ENCODE peak calls at places on chromosomes 1 and 21, in nine cellular contexts. Q is HL-60, V is GM23338, I is stomach, E is breast epithelium, H is spleen, D is sigmoid colon, M is prostate gland, G is Panc1. N is an unnamed sample.

GRCh38 chr1:179178965-179179364 is 50.5 kb downstream of the ABL2 start:
- DNase-seq in Q (no peak), V (no peak), I (no peak), E (no peak), H (no peak), D (no peak), M (no peak), G (no peak), N (no peak)

GRCh38 chr1:216686860-216687545 is 36.2 kb downstream of the ESRRG start:
- DNase-seq in Q (no peak), V (peak), I (no peak), E (no peak), H (no peak), D (no peak), M (no peak), G (no peak), N (no peak)

GRCh38 chr1:175129182-175129581 is 61.5 kb downstream of the TNN start:
- DNase-seq in Q (no peak), V (peak), I (no peak), E (no peak), H (no peak), D (no peak), M (no peak), G (no peak), N (no peak)

GRCh38 chr1:118859999-118860398 is 128.1 kb downstream of the TBX15 start:
- DNase-seq in Q (no peak), V (no peak), I (no peak), E (no peak), H (no peak), D (no peak), M (no peak), G (no peak), N (no peak)

GRCh38 chr1:47655521-47656300 is 217.9 kb downstream of the FOXD2 start:
- DNase-seq in Q (no peak), V (no peak), I (peak), E (peak), H (peak), D (peak), M (no peak), G (no peak), N (no peak)

GRCh38 chr1:167797005-167797404 is 75.2 kb downstream of the MPZL1 start:
- DNase-seq in Q (peak), V (peak), I (peak), E (peak), H (no peak), D (peak), M (peak), G (no peak), N (no peak)

GRCh38 chr21:38266732-38267131 is 9.9 kb downstream of the KCNJ15 start:
- DNase-seq in Q (no peak), V (no peak), I (no peak), E (no peak), H (no peak), D (no peak), M (no peak), G (no peak), N (no peak)

GRCh38 chr21:36873511-36873910 is 93.0 kb downstream of the HLCS start:
- DNase-seq in Q (no peak), V (no peak), I (no peak), E (no peak), H (no peak), D (no peak), M (no peak), G (no peak), N (no peak)

GRCh38 chr1:5990913-5991783 is 1.1 kb downstream of the NPHP4 start:
- DNase-seq in Q (peak), V (peak), I (peak), E (no peak), H (peak), D (no peak), M (no peak), G (no peak), N (no peak)

GRCh38 chr21:44773291-44773932 is 28.2 kb downstream of the UBE2G2 start:
- DNase-seq in Q (no peak), V (no peak), I (peak), E (no peak), H (peak), D (no peak), M (peak), G (no peak), N (no peak)

GRCh38 chr1:24003331-24003972 is 23.3 kb upstream of the SRSF10 start:
- DNase-seq in Q (no peak), V (peak), I (no peak), E (no peak), H (no peak), D (no peak), M (no peak), G (no peak), N (no peak)

GRCh38 chr1:188365874-188366273 is 1537.1 kb downstream of the PLA2G4A start:
- DNase-seq in Q (no peak), V (peak), I (no peak), E (no peak), H (no peak), D (no peak), M (no peak), G (no peak), N (no peak)

GRCh38 chr1:45647248-45648021 is 23.6 kb upstream of the CCDC17 start:
- DNase-seq in Q (peak), V (no peak), I (peak), E (no peak), H (no peak), D (no peak), M (peak), G (no peak), N (no peak)
- TF ChIP-seq POLR2AphosphoS5 in Q (no peak), V (no peak), I (no peak), E (no peak), H (no peak), D (no peak), M (peak), G (no peak), N (no peak)

DNA sequence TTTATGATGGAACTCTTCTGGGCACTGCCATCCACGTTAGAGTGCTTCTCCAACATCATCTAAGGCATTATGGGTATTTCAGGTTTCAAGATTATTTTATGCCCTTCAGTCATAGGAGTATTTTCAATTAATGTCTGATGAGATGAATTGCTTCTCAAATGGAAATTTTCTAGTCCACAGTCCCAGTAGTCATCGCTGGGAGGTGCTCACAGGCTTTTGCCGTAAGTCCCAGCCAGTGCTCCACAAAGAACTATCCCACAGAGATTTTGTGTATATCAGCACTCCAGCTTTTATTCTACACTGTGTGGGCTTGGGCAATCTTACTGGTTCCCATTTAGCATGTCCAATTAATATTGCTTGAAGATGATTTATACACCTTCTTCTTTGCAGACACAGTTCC is 61.0 kb downstream of the SMYD2 start:
- DNase-seq in Q (no peak), V (no peak), I (no peak), E (no peak), H (no peak), D (no peak), M (no peak), G (no peak), N (no peak)
- TF ChIP-seq CTCF in Q (no peak), V (peak), I (no peak), E (no peak), H (no peak), D (no peak), M (no peak), G (no peak), N (no peak)

DNA sequence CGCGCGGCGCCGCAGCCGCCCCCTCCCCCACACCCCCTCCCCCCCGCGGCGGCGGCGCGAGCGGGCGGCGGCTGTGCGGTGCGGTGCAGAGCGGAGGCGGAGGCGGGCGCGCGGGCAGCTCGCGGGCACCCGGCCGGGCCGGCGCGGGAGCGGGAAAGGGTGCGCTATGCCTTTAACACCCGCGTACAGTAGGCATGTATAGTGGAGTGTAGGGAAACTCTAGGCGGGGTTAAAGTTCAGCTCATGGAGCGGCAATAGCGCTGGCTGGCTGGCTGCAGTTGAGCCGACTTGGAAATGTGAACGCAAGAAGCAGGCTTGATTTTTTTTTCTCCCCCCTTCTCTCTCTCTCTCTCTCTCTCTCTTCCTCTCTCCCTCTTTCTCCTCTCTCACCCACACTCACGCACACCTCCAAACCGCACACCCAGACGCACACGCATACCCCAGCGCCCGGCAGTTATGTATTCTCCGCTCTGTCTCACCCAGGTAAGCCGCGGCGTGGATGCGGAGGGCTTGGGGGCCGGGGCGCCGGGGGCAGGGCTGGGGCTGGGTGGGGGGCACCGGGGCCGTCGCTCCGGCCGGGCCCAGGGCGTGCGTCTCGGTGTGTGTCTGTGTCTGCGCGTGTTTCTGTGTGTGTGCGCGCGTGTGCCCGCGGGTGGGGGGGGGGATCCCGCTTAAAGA is at the start of gene NFIA:
- DNase-seq in Q (no peak), V (peak), I (peak), E (no peak), H (peak), D (peak), M (no peak), G (peak), N (peak)
- TF ChIP-seq POLR2AphosphoS5 in Q (no peak), V (no peak), I (no peak), E (no peak), H (no peak), D (peak), M (no peak), G (no peak), N (peak)

GRCh38 chr1:65866439-65866838 is 73.7 kb downstream of the PDE4B start:
- DNase-seq in Q (no peak), V (no peak), I (no peak), E (no peak), H (no peak), D (no peak), M (no peak), G (no peak), N (no peak)
- TF ChIP-seq CTCF in Q (no peak), V (no peak), I (no peak), E (no peak), H (no peak), D (no peak), M (no peak), G (no peak), N (no peak)

DNA sequence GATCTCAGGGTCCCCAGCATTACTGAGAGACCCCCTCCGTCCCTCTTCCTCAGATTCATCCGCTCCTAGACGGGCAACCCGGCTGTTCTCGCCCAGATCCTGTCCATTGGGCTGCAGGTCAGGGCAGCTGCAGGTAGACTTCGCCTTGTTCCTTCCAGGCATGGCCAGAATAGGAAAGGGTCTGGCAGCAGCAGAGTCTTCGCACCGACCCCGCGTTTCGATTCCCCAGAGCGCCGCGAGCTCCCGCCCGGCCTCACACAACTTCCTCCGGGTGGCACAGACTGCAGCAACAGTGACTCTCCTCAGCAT is 266 bp downstream of the NRDC start:
- DNase-seq in Q (no peak), V (no peak), I (no peak), E (no peak), H (no peak), D (no peak), M (no peak), G (no peak), N (no peak)
- TF ChIP-seq POLR2AphosphoS5 in Q (no peak), V (no peak), I (no peak), E (no peak), H (no peak), D (no peak), M (no peak), G (no peak), N (no peak)

GRCh38 chr21:39705849-39706248 is 39.1 kb upstream of the IGSF5 start:
- DNase-seq in Q (no peak), V (no peak), I (no peak), E (no peak), H (no peak), D (no peak), M (no peak), G (no peak), N (no peak)
- TF ChIP-seq CTCF in Q (no peak), V (no peak), I (no peak), E (no peak), H (no peak), D (no peak), M (no peak), G (no peak), N (no peak)

GRCh38 chr1:26921462-26922200 is at the start of gene NUDC:
- DNase-seq in Q (peak), V (peak), I (peak), E (peak), H (peak), D (peak), M (peak), G (peak), N (peak)
- TF ChIP-seq POLR2AphosphoS5 in Q (peak), V (peak), I (peak), E (peak), H (peak), D (peak), M (peak), G (peak), N (peak)

DNA sequence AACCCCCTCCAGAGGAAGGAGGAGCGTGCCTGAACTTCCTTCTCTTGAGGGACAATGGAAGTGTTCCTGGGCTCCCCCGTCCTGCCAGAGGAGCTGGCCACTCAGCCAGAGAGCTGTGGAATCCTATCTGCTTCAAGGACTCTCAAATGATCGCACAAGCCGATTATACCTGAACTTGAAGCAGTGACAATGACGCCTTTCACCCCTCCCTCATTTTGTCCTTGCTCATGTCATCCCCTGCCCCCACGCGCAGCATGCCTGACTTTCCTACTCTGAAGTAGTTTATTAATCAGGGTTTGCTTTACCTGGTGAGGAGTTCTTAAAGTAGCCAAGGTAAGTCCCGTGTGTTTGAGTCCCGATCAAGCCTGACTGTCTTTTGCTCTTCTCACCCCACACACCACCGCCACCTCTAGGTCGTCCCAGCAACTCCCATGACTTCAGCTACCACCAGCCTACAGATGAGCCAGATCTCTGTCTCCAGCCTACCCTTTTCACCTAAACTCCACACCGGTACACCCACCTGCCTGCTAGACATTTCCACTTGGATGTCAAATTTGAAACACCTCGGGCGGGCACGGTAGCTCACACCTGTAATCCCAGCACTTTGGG is 25.0 kb upstream of the PRELP start:
- DNase-seq in Q (no peak), V (peak), I (no peak), E (no peak), H (peak), D (no peak), M (no peak), G (no peak), N (no peak)
- TF ChIP-seq CTCF in Q (no peak), V (peak), I (no peak), E (no peak), H (no peak), D (no peak), M (no peak), G (no peak), N (no peak)

GRCh38 chr1:27603962-27604578 is at the start of gene AHDC1:
- DNase-seq in Q (peak), V (peak), I (peak), E (peak), H (peak), D (peak), M (peak), G (no peak), N (peak)
- TF ChIP-seq POLR2AphosphoS5 in Q (peak), V (peak), I (peak), E (peak), H (peak), D (peak), M (peak), G (peak), N (peak)